ENCODE peak calls at places on chromosomes 16 and 17, in ten cellular contexts. A, N, B, K, Q, T, M, R, F and U are unnamed samples.

GRCh38 chr17:32487460-32488176 is 825 bp downstream of the CDK5R1 start:
- DNase-seq in F (no peak), B (peak; percentile 76), A (no peak), M (no peak), N (no peak), R (no peak), T (no peak), Q (no peak), K (peak; percentile 17), U (no peak)

GRCh38 chr17:79593636-79594035 is 17.2 kb downstream of the RBFOX3 start:
- DNase-seq in B (no peak), K (no peak), N (no peak), R (no peak), A (no peak), T (no peak), Q (no peak), M (no peak), F (no peak), U (no peak)

GRCh38 chr17:57750930-57751329 is 5.8 kb upstream of the CCDC182 start:
- DNase-seq in K (peak; percentile 38), Q (no peak), M (no peak), B (no peak), T (no peak), R (no peak), F (no peak), N (no peak), A (no peak), U (no peak)

GRCh38 chr16:74999683-75000480 is 1.1 kb downstream of the ZNRF1 start:
- DNase-seq in T (no peak), N (peak; percentile 55), R (peak; percentile 60), K (peak; percentile 44), B (peak; percentile 84), A (peak; percentile 71), F (no peak), Q (no peak), M (peak; percentile 77), U (no peak)

GRCh38 chr17:74833501-74834361 is 26.0 kb downstream of the GRIN2C start:
- DNase-seq in N (no peak), B (peak; percentile 74), K (no peak), M (no peak), R (no peak), A (no peak), F (peak; percentile 33), Q (no peak), T (no peak), U (no peak)

GRCh38 chr16:57892447-57893096 is 78.4 kb downstream of the CNGB1 start:
- DNase-seq in Q (no peak), K (no peak), N (no peak), M (no peak), B (no peak), A (no peak), T (no peak), F (no peak), R (no peak), U (no peak)

GRCh38 chr17:8375738-8376259 is 705 bp downstream of the KRABD2 start:
- DNase-seq in Q (no peak), N (no peak), T (no peak), M (no peak), K (no peak), B (no peak), R (no peak), A (no peak), F (no peak), U (no peak)

GRCh38 chr17:8105957-8106398 is 12.3 kb downstream of the ALOXE3 start:
- DNase-seq in K (no peak), B (no peak), T (no peak), N (no peak), M (no peak), A (no peak), Q (no peak), F (no peak), R (no peak), U (no peak)

GRCh38 chr16:88721236-88721635 is 14.9 kb downstream of the CTU2 start:
- DNase-seq in T (no peak), A (no peak), Q (no peak), F (no peak), B (no peak), N (no peak), R (no peak), K (no peak), M (no peak), U (no peak)

GRCh38 chr16:88719933-88720296 is 13.6 kb downstream of the CTU2 start:
- DNase-seq in M (no peak), A (no peak), N (no peak), F (no peak), R (no peak), T (no peak), Q (no peak), B (no peak), K (no peak), U (no peak)

GRCh38 chr16:88719267-88719932 is 13.1 kb downstream of the CTU2 start:
- DNase-seq in F (no peak), A (no peak), N (no peak), K (no peak), M (no peak), T (no peak), R (no peak), B (no peak), Q (no peak), U (no peak)

GRCh38 chr16:88721815-88722755 is 15.8 kb downstream of the CTU2 start:
- DNase-seq in K (no peak), M (no peak), Q (no peak), F (no peak), N (no peak), R (no peak), A (no peak), T (no peak), B (no peak), U (no peak)

GRCh38 chr16:88720396-88720970 is 14.2 kb downstream of the CTU2 start:
- DNase-seq in N (no peak), K (no peak), B (no peak), F (no peak), T (no peak), M (no peak), Q (no peak), A (no peak), R (no peak), U (no peak)
- H3K27ac ChIP-seq in N (no peak overlapping the region), K (no peak overlapping the region), B (no peak overlapping the region), F (no peak overlapping the region), T (no peak overlapping the region), M (no peak overlapping the region), Q (no peak overlapping the region), A (no peak overlapping the region), R (no peak overlapping the region), U (no peak overlapping the region)

GRCh38 chr17:50802609-50803571 is 32.5 kb upstream of the WFIKKN2 start:
- DNase-seq in M (no peak), A (no peak), N (no peak), K (no peak), Q (no peak), B (no peak), R (no peak), F (no peak), T (no peak), U (no peak)

GRCh38 chr17:50807014-50807413 is 28.4 kb upstream of the WFIKKN2 start:
- DNase-seq in Q (no peak), B (no peak), K (no peak), T (no peak), R (no peak), N (no peak), F (no peak), M (no peak), A (no peak), U (no peak)

GRCh38 chr17:50806141-50806643 is 29.2 kb upstream of the WFIKKN2 start:
- DNase-seq in F (no peak), N (no peak), B (no peak), M (no peak), K (no peak), T (no peak), R (no peak), Q (no peak), A (no peak), U (no peak)

GRCh38 chr17:50805486-50805885 is 29.9 kb upstream of the WFIKKN2 start:
- DNase-seq in Q (no peak), M (no peak), F (no peak), K (no peak), T (no peak), B (no peak), N (no peak), R (no peak), A (no peak), U (no peak)

DNA sequence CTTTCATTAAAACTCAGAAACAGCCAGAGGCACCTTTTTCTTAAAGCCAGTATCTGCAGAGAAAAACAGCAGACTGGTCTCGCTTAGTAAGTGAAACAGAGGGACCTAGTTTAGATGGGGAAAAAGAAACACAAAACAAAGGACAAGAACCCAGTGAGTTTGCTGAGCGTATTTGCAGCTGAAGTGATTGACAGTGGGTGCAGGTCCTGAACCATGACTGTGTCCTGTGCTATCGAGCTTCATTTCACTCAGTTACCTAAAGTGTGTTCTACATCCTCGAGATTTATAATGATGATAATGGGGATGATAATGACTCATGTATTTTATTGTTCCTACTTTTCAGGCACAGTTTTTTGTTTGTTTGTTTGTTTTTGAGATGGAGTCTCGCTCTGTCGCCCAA is 31.7 kb upstream of the WFIKKN2 start:
- DNase-seq in T (no peak), A (no peak), N (no peak), B (no peak), R (no peak), F (no peak), K (no peak), M (no peak), Q (no peak), U (no peak)
- H3K27ac ChIP-seq in T (no peak overlapping the region), A (no peak overlapping the region), N (no peak overlapping the region), B (no peak overlapping the region), R (no peak overlapping the region), F (no peak overlapping the region), K (no peak overlapping the region), M (no peak overlapping the region), Q (no peak overlapping the region), U (no peak overlapping the region)

DNA sequence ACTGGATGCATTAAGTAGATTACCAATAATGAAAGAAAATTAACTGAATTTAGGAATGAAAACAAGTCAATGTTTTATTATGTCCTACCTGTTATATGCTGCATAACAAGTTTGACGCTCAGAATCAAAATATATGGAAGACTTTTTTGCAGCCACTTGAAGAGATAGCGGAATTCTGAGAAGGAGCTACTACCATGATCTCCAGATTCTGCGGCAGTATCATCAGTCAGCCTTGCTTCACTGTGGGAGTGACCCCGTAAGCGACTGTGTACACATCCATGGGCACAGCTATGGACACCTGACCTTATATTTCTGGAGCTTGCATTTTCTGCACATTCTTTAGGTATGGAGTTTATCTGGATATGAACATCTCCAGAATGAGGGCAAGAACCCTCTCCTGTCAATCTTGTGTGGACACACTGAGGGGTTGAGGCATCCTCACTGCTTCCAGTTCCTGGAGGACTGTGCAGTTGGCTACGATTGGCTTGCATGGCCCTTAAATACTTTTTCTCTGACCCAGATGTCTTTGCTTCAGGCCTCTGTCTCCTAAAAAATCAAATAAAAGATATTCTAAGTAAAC is 1.7 kb downstream of the RNFT1 start:
- DNase-seq in Q (no peak), M (no peak), R (no peak), N (no peak), F (no peak), K (no peak), A (no peak), T (no peak), B (no peak), U (no peak)
- H3K27ac ChIP-seq in Q (no peak overlapping the region), M (no peak overlapping the region), R (no peak overlapping the region), N (no peak overlapping the region), F (no peak overlapping the region), K (no peak overlapping the region), A (no peak overlapping the region), T (no peak overlapping the region), B (no peak overlapping the region), U (no peak overlapping the region)

DNA sequence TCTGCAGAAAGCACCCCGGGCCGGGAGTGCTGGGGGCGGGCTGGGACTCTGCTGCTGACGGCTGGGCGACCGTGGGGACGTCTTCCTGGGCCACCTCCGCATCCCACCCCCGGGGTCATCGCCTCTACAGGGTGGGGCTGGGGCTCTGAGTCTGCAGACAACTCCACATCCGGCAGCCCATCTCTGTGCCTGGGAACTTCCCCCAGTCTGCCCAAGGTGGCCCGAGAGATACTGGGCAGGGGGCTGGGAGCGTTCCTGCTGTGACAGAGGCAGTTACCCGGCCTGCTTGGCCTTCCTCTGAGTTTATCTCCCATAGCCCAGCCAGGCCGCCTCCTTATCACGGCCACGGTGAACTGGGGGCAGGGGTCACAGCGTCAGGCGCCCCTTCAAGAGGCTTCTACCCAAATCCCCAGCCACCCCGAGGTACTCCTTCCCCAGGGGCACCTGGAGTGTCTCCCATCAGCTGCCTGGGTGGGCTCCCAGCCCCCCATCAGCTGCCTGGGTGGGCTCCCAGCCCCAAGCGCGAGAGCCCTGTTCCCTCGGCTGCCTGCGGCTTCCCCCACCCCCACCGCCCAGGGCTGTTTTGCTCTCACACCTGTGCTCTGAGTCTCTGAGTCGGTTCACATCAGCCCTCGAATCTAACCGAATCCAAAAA is 15.5 kb upstream of the CBFA2T3 start:
- DNase-seq in K (no peak), Q (no peak), M (peak; percentile 56), N (no peak), B (no peak), T (no peak), R (no peak), A (no peak), F (no peak), U (no peak)
- H3K27ac ChIP-seq in K (no peak overlapping the region), Q (no peak overlapping the region), M (no peak overlapping the region), N (no peak overlapping the region), B (no peak overlapping the region), T (no peak overlapping the region), R (no peak overlapping the region), A (no peak overlapping the region), F (no peak overlapping the region), U (no peak overlapping the region)